ENCODE peak calls at places on chromosomes 3 and 15, in nine cellular contexts. J is suprapubic skin; M is OCI-LY7; T is A549; G is right atrium auricular region; A is K562; E is cardiac muscle cell; W is CD8-positive, alpha-beta memory T cell; F is Karpas-422. Z is an unnamed sample.
A peak's percentile ranks its signal among the peaks of the same experiment; 100 is the strongest.

GRCh38 chr3:43394071-43394501 is 107.7 kb downstream of the SNRK start:
- DNase-seq in J (no peak), M (no peak), T (no peak), G (peak; percentile 71), A (no peak), E (peak; percentile 87), W (no peak), F (no peak), Z (peak; percentile 71)

GRCh38 chr3:185935465-185936263 is 2.1 kb downstream of the TRA2B start:
- DNase-seq in J (no peak), M (no peak), T (no peak), G (no peak), A (no peak), E (no peak), W (no peak), F (peak; percentile 56), Z (no peak)

GRCh38 chr3:60708191-60708975 is 542.9 kb downstream of the FHIT start:
- DNase-seq in J (no peak), M (no peak), T (no peak), G (no peak), A (no peak), E (no peak), W (no peak), F (no peak), Z (peak; percentile 82)

GRCh38 chr3:52221563-52222318 is 3.7 kb downstream of the TLR9 start:
- DNase-seq in J (no peak), M (no peak), T (no peak), G (no peak), A (no peak), E (no peak), W (peak; percentile 83), F (no peak), Z (no peak)

GRCh38 chr3:36210840-36211655 is 169.3 kb upstream of the STAC start:
- DNase-seq in J (no peak), M (no peak), T (no peak), G (no peak), A (no peak), E (no peak), W (no peak), F (no peak), Z (no peak)

GRCh38 chr3:187684880-187685279 is 14.7 kb upstream of the SST start:
- DNase-seq in J (no peak), M (no peak), T (no peak), G (no peak), A (no peak), E (peak; percentile 62), W (no peak), F (no peak), Z (peak; percentile 67)

GRCh38 chr15:40276927-40277326 is 5.9 kb downstream of the ANKRD63 start:
- DNase-seq in J (no peak), M (no peak), T (no peak), G (no peak), A (no peak), E (no peak), W (no peak), F (peak; percentile 46), Z (no peak)

GRCh38 chr3:69378112-69378799 is 7.6 kb downstream of the FRMD4B start:
- DNase-seq in J (no peak), M (no peak), T (no peak), G (no peak), A (no peak), E (no peak), W (no peak), F (no peak), Z (no peak)

GRCh38 chr15:58469432-58470353 is 37.9 kb downstream of the LIPC start:
- DNase-seq in J (no peak), M (no peak), T (peak; percentile 69), G (peak; percentile 78), A (no peak), E (peak; percentile 98), W (no peak), F (no peak), Z (peak; percentile 97)

GRCh38 chr3:149087208-149087607 is 875 bp upstream of the HLTF start:
- DNase-seq in J (no peak), M (peak; percentile 24), T (no peak), G (no peak), A (no peak), E (no peak), W (no peak), F (no peak), Z (no peak)

GRCh38 chr3:149086232-149086988 is at the start of gene HLTF:
- DNase-seq in J (peak; percentile 91), M (peak; percentile 98), T (peak; percentile 96), G (peak; percentile 94), A (peak; percentile 97), E (peak; percentile 99), W (peak; percentile 93), F (peak; percentile 99), Z (peak; percentile 98)

GRCh38 chr3:149091983-149092382 is 5.7 kb upstream of the HLTF start:
- DNase-seq in J (no peak), M (no peak), T (no peak), G (no peak), A (no peak), E (peak; percentile 10), W (no peak), F (no peak), Z (no peak)

GRCh38 chr3:149090907-149091306 is 4.6 kb upstream of the HLTF start:
- DNase-seq in J (no peak), M (peak; percentile 90), T (no peak), G (no peak), A (no peak), E (no peak), W (no peak), F (peak; percentile 88), Z (no peak)

DNA sequence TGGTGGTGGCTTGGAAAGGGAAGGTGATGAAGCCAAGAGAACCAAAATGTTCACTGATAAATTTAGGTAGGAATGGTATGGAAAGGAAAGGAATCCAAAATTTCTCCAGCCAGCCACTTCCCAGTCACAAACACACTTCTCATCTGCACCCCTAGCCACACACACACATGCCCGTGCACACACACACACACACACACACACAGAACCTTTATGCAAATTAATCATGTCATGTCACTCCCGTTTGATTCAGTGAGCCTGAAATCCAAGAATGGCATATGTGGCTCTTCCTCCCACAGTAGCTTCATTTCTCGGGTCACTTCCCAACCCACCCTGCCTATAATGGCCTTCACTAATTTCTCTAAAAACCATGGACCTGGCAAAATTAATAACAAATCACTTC is 3.1 kb upstream of the HLTF start:
- DNase-seq in J (no peak), M (peak; percentile 36), T (no peak), G (no peak), A (no peak), E (no peak), W (no peak), F (peak; percentile 69), Z (no peak)
- H3K4me3 ChIP-seq in J (no peak overlapping the region), M (no peak overlapping the region), T (no peak overlapping the region), G (no peak overlapping the region), A (no peak overlapping the region), E (no peak overlapping the region), W (no peak overlapping the region), F (no peak overlapping the region), Z (no peak overlapping the region)

DNA sequence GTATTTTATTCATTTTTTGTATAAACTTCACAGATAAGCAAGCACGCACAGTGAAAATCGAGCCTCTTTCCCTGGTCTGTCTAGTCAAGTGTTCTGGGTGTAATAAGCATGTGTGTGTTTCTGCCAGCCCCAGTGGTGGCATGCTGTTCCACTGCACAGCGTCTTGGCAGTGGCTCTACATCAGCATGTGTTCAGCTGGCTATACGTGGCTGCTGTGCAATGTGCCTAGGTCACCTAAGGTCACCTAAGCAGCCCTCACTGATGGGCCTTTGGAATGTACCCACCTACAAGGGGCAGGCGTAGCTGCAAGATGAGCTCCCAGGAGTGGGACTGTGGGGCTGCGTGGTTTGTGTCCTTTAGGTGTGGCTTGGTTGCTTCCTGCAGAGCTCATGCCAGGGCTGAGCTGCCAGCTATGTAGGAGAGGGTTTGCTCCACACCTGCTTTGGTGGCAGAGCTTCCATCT is 4.9 kb downstream of the LIMD1 start:
- DNase-seq in J (no peak), M (no peak), T (no peak), G (no peak), A (no peak), E (no peak), W (no peak), F (no peak), Z (no peak)
- H3K27ac ChIP-seq in J (peak overlapping the region; percentile 28), M (no peak overlapping the region), T (no peak overlapping the region), G (peak overlapping the region; percentile 91), A (no peak overlapping the region), E (no peak overlapping the region), W (no peak overlapping the region), F (no peak overlapping the region), Z (no peak overlapping the region)

GRCh38 chr3:191434036-191434435 is 26.9 kb upstream of the PYDC2 start:
- DNase-seq in J (no peak), M (no peak), T (no peak), G (no peak), A (no peak), E (no peak), W (no peak), F (no peak), Z (no peak)

GRCh38 chr3:191431160-191431822 is 29.7 kb upstream of the PYDC2 start:
- DNase-seq in J (no peak), M (no peak), T (no peak), G (no peak), A (no peak), E (no peak), W (no peak), F (no peak), Z (no peak)

GRCh38 chr3:191432162-191432561 is 28.8 kb upstream of the PYDC2 start:
- DNase-seq in J (no peak), M (no peak), T (no peak), G (no peak), A (no peak), E (no peak), W (no peak), F (no peak), Z (no peak)

GRCh38 chr3:191428177-191428576 is 32.8 kb upstream of the PYDC2 start:
- DNase-seq in J (no peak), M (no peak), T (no peak), G (no peak), A (no peak), E (no peak), W (no peak), F (no peak), Z (no peak)

GRCh38 chr3:191430103-191430502 is 30.9 kb upstream of the PYDC2 start:
- DNase-seq in J (no peak), M (no peak), T (no peak), G (no peak), A (no peak), E (no peak), W (no peak), F (no peak), Z (no peak)
- H3K4me3 ChIP-seq in J (no peak overlapping the region), M (no peak overlapping the region), T (no peak overlapping the region), G (no peak overlapping the region), A (no peak overlapping the region), E (no peak overlapping the region), W (no peak overlapping the region), F (no peak overlapping the region), Z (no peak overlapping the region)

DNA sequence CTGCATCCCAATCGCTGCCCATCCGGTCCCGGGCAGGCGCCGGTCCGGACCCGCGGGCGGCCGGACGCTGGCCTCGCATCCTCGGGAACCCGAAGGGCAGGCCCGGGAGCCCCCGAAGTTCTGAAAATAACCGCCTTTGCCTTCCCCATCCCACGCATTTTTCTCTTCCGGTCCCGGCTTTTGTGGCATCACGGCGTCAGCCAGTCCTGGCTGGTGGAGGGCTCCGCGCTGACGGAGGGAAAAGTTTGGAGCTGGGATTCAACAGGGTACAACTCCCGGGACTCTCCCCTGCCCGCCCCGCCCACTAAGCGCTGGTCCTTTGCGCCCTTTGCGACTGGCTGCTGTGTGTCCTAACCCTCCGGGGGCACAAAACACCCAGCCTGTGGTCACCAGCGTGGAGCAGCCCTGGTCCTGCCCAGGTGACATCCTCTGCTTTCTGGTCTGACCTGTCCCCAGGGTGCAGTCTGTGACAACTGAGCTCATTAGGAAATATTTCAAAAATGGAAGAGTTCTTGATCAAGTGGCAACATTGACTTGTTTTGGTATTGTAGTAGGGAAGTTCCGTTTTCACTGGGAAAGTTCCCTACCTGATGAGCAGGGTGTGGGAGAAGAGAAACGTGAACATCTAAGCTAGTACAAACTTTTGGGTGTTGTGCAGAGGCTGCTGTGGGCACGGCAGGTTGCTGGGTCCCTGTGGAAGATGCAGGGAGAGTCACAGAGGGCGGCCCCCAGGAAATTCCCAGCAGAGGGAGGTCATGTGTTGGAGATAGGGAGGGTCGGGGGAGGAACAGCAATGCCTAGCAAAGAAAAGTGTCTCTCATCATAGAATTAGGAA is 754 bp downstream of the ARNT2 start:
- DNase-seq in J (no peak), M (no peak), T (peak; percentile 65), G (no peak), A (no peak), E (peak; percentile 12), W (no peak), F (no peak), Z (no peak)
- H3K27ac ChIP-seq in J (peak overlapping the region; percentile 17), M (no peak overlapping the region), T (peak overlapping the region; percentile 73), G (peak overlapping the region; percentile 31), A (no peak overlapping the region), E (no peak overlapping the region), W (no peak overlapping the region), F (no peak overlapping the region), Z (no peak overlapping the region)

Z was measured in brain microvascular endothelial cell.